ENCODE peak calls at places on chromosomes 13 and 19, in nine cellular contexts. T, R, Q, U, E, G, J, F and L are unnamed samples.

GRCh38 chr13:44212633-44213387 is 160.8 kb upstream of the SERP2 start:
- DNase-seq in G (no peak), R (no peak), Q (no peak), J (no peak), U (no peak), T (no peak), F (no peak), E (no peak), L (no peak)

GRCh38 chr19:4449022-4449825 is 8.4 kb downstream of the UBXN6 start:
- DNase-seq in F (no peak), G (peak; percentile 93), T (no peak), U (no peak), J (no peak), Q (no peak), R (no peak), E (no peak), L (no peak)

GRCh38 chr19:33214621-33215020 is 11.0 kb downstream of the SLC7A10 start:
- DNase-seq in Q (no peak), J (no peak), E (no peak), T (no peak), F (no peak), G (peak; percentile 26), U (no peak), R (no peak), L (no peak)

GRCh38 chr13:100526299-100527030 is 62.1 kb downstream of the GGACT start:
- DNase-seq in J (no peak), U (no peak), R (no peak), E (no peak), F (no peak), T (no peak), G (no peak), Q (no peak), L (no peak)

GRCh38 chr13:41017153-41017552 is 2.0 kb downstream of the ELF1 start:
- DNase-seq in J (peak; percentile 33), Q (no peak), G (no peak), T (peak; percentile 41), F (no peak), E (no peak), R (no peak), U (peak; percentile 11), L (no peak)

GRCh38 chr19:48741222-48741999 is 1.0 kb upstream of the RASIP1 start:
- DNase-seq in Q (no peak), T (peak; percentile 66), E (peak; percentile 77), F (no peak), R (no peak), U (no peak), J (no peak), G (peak; percentile 76), L (no peak)

GRCh38 chr13:41388143-41388881 is 69.0 kb upstream of the RGCC start:
- DNase-seq in E (no peak), Q (no peak), F (no peak), J (no peak), R (no peak), U (no peak), G (no peak), T (no peak), L (no peak)

GRCh38 chr19:50739841-50740426 is 16.8 kb downstream of the CLEC11A start:
- DNase-seq in F (no peak), T (no peak), R (no peak), Q (no peak), J (no peak), G (no peak), E (no peak), U (no peak), L (no peak)

GRCh38 chr13:90414691-90415596 is 932.5 kb upstream of the MIR17HG start:
- DNase-seq in G (no peak), T (no peak), E (no peak), R (no peak), U (no peak), J (no peak), Q (no peak), F (no peak), L (no peak)

GRCh38 chr19:48715276-48715675 is 4.2 kb downstream of the MAMSTR start:
- DNase-seq in F (no peak), J (no peak), Q (no peak), E (no peak), T (no peak), U (no peak), R (no peak), G (peak; percentile 59), L (no peak)

GRCh38 chr13:29543230-29544215 is 52.0 kb downstream of the SLC7A1 start:
- DNase-seq in U (no peak), G (no peak), T (no peak), E (no peak), F (no peak), R (no peak), J (no peak), Q (no peak), L (no peak)

GRCh38 chr19:29800086-29800825 is 11.5 kb upstream of the CCNE1 start:
- DNase-seq in Q (no peak), U (no peak), E (no peak), R (no peak), J (no peak), T (no peak), G (peak; percentile 31), F (no peak), L (no peak)

GRCh38 chr13:28658539-28658795 is 463 bp upstream of the POMP start:
- DNase-seq in J (no peak), T (no peak), R (no peak), G (no peak), F (no peak), Q (no peak), E (no peak), U (no peak), L (no peak)

GRCh38 chr19:18414504-18415176 is 4.6 kb upstream of the SSBP4 start:
- DNase-seq in R (no peak), Q (no peak), U (no peak), E (peak; percentile 64), T (no peak), J (no peak), F (no peak), G (peak; percentile 62), L (no peak)

GRCh38 chr19:20969498-20969897 is 46.4 kb downstream of the ZNF85 start:
- DNase-seq in F (peak; percentile 63), Q (no peak), T (no peak), R (no peak), U (no peak), G (no peak), E (no peak), J (no peak), L (no peak)

DNA sequence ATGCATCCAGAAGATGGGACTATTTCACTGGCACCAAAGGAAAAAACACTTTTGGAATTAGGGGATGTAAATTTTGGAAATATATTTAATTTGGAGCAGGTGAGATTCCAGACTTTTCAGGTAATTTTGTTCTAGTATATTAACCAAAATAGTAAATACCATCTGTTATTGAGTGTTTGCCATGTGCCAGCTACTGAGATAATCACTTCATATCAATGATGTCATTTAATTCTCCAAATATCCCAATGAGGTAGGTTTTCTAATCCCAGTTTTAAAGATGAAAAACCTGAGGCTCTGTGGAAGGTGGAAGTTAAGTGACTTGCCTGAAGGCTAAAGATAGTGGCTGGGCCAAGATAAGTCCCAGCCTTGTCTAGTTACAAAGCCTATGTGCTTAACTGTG is 95.2 kb downstream of the TDRD3 start:
- DNase-seq in R (no peak), G (no peak), J (no peak), E (no peak), U (no peak), Q (no peak), F (no peak), T (no peak), L (no peak)
- H3K36me3 ChIP-seq in R (no peaks in the 10 kb centered on the region), G (peaks cover 24% of the 10 kb centered on the region), J (no peaks in the 10 kb centered on the region), E (peaks cover 8% of the 10 kb centered on the region), U (peaks cover 6% of the 10 kb centered on the region), Q (peaks cover 36% of the 10 kb centered on the region), F (no peaks in the 10 kb centered on the region), T (peaks cover 67% of the 10 kb centered on the region), L (peaks cover 6% of the 10 kb centered on the region)

GRCh38 chr13:84418041-84418440 is 535.8 kb upstream of the SLITRK1 start:
- DNase-seq in U (no peak), J (no peak), E (no peak), T (no peak), Q (no peak), G (no peak), F (no peak), R (no peak), L (no peak)
- H3K27ac ChIP-seq in U (no peak overlapping the region), J (no peak overlapping the region), E (no peak overlapping the region), T (no peak overlapping the region), Q (no peak overlapping the region), G (no peak overlapping the region), F (no peak overlapping the region), R (no peak overlapping the region), L (no peak overlapping the region)

DNA sequence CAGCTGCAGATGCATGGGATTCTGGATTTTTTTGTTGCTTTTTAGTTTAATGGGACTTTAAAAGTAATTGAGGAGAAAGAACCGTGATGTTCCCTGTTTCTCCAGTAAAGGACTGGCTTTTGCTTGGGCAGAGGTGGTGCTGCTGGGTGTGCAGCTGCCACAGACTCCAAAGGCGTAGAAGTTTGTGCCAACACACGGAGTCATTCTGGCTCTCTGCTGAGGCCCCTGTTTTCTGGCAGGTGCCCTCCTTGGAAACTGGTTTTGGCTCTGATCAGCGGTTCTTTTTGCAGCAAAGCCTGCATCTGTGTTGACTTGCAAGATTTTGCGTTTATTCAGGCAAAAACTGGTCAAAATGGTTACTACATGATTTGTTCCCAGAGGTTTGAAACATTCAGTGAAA is 16.0 kb upstream of the QTRT1 start:
- DNase-seq in T (no peak), U (no peak), G (no peak), R (no peak), F (no peak), Q (no peak), J (no peak), E (no peak), L (no peak)
- H3K36me3 ChIP-seq in T (peaks cover 100% of the 10 kb centered on the region), U (peaks cover 94% of the 10 kb centered on the region), G (peaks cover 100% of the 10 kb centered on the region), R (peaks cover 2% of the 10 kb centered on the region), F (peaks cover 37% of the 10 kb centered on the region), Q (peaks cover 97% of the 10 kb centered on the region), J (peaks cover 70% of the 10 kb centered on the region), E (peaks cover 100% of the 10 kb centered on the region), L (peaks cover 86% of the 10 kb centered on the region)

GRCh38 chr19:11894851-11895250 is 7.3 kb downstream of the ZNF69 start:
- DNase-seq in U (no peak), R (no peak), E (no peak), G (no peak), F (no peak), J (no peak), Q (no peak), T (no peak), L (no peak)
- H3K27ac ChIP-seq in U (no peak overlapping the region), R (no peak overlapping the region), E (no peak overlapping the region), G (no peak overlapping the region), F (no peak overlapping the region), J (no peak overlapping the region), Q (no peak overlapping the region), T (no peak overlapping the region), L (no peak overlapping the region)